ENCODE peak calls at places on chromosomes 2 and 18, in five cellular contexts. H, Z, C, M and J are unnamed samples.

GRCh38 chr2:10278029-10278762 is 24.5 kb upstream of the HPCAL1 start:
- DNase-seq in H (no peak), Z (peak; percentile 77), C (peak; percentile 18), M (peak; percentile 75), J (no peak)

GRCh38 chr2:236352761-236353593 is 88.8 kb upstream of the ASB18 start:
- DNase-seq in H (peak; percentile 62), Z (peak; percentile 47), C (peak; percentile 33), M (peak; percentile 50), J (no peak)

GRCh38 chr2:97693476-97693875 is 19.9 kb upstream of the ZAP70 start:
- DNase-seq in H (no peak), Z (peak; percentile 27), C (no peak), M (peak; percentile 44), J (no peak)

GRCh38 chr2:202056611-202057010 is 16.4 kb upstream of the KIAA2012 start:
- DNase-seq in H (no peak), Z (no peak), C (no peak), M (peak; percentile 36), J (no peak)

GRCh38 chr2:171447675-171448074 is 13.6 kb downstream of the DCAF17 start:
- DNase-seq in H (no peak), Z (no peak), C (no peak), M (peak; percentile 4), J (no peak)

GRCh38 chr2:67462741-67463496 is 65.8 kb downstream of the ETAA1 start:
- DNase-seq in H (no peak), Z (peak; percentile 12), C (no peak), M (peak; percentile 69), J (no peak)

GRCh38 chr2:45826889-45827635 is 175.6 kb downstream of the PRKCE start:
- DNase-seq in H (peak; percentile 44), Z (peak; percentile 75), C (peak; percentile 57), M (peak; percentile 50), J (no peak)

GRCh38 chr18:35203001-35203553 is 37.8 kb upstream of the ZNF397 start:
- DNase-seq in H (no peak), Z (peak; percentile 84), C (peak; percentile 24), M (no peak), J (no peak)

GRCh38 chr2:176165598-176166055 is 8.5 kb downstream of the HOXD3 start:
- DNase-seq in H (no peak), Z (no peak), C (no peak), M (no peak), J (no peak)

GRCh38 chr2:192161670-192162290 is 33.0 kb downstream of the TMEFF2 start:
- DNase-seq in H (no peak), Z (no peak), C (no peak), M (no peak), J (no peak)

GRCh38 chr18:13264091-13264777 is 45.7 kb downstream of the LDLRAD4 start:
- DNase-seq in H (peak; percentile 65), Z (peak; percentile 55), C (no peak), M (no peak), J (no peak)

GRCh38 chr18:57116598-57117132 is 30.2 kb upstream of the BOD1L2 start:
- DNase-seq in H (no peak), Z (no peak), C (no peak), M (no peak), J (no peak)

GRCh38 chr18:9038277-9038871 is 64.1 kb upstream of the NDUFV2 start:
- DNase-seq in H (no peak), Z (peak; percentile 8), C (peak; percentile 25), M (peak; percentile 35), J (no peak)

GRCh38 chr18:9029131-9029530 is 73.4 kb upstream of the NDUFV2 start:
- DNase-seq in H (no peak), Z (peak; percentile 7), C (no peak), M (peak; percentile 28), J (no peak)

DNA sequence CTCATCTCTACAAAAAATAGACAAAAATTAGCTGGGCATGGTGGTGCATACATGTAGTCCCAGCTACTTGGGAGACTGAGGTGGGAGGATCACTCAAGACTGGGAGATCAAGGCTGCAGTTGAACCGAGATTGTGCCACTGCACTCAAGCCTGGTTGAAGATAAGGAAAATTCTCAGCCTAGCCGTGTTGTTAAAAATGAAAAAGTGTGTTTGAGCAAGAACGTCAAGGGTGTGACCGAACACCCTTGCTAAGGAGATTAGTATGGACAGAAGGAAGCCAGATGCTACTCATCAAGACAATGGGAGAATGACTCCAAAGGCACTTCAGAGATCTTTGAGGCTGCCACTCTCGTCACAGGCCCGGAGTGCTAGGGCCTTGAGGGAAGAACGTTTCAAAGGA is 70.0 kb upstream of the NDUFV2 start:
- DNase-seq in H (no peak), Z (no peak), C (no peak), M (no peak), J (no peak)
- H3K4me3 ChIP-seq in H (no peak overlapping the region), Z (no peak overlapping the region), C (no peak overlapping the region), M (no peak overlapping the region), J (no peak overlapping the region)

DNA sequence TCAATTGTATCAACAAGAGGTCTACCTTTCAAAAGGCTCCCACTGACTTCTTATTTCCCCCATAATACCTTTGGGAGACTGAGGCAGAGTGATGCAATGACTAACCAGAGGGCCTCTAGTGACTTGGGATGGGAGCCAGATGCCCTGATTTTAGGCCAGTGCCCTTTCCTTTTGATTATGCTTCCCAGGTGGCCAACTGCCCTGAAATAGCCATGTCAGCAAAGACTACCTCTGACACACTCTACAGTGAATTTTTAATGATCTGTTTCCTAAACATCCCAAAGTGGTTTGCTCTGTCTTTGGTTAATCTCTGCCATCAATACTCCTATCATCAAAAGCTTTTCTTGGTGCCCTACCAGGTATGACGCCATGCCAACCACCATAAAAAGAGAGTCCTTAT is 65.9 kb upstream of the ZFP36L2 start:
- DNase-seq in H (no peak), Z (no peak), C (no peak), M (no peak), J (no peak)
- H3K4me3 ChIP-seq in H (no peak overlapping the region), Z (no peak overlapping the region), C (no peak overlapping the region), M (no peak overlapping the region), J (no peak overlapping the region)

DNA sequence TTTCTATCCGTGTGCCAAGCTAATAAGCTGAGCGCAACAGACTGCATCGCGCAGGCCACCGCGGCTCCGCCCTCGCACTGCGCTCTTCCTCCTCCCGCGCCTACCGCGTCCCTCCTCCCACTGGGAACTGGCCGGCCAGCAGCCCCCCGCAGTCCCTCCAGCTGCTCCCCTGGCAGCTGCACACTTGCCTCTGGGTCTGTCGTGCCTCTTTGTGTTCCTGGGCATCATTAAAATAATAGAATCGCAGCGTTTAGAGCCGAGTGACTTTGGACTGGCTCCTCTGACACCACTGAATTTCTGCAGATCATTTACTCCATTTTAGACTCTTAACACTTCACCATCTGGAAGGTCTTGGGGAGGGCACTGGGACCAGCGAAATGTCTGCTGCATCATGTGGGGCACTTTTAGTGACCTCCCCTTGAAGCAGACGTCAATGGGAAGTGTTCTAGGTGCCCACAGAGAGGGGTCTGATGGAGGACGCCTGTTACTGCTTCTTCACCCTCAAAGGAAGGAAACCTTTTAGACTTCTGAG is 20.9 kb upstream of the NAB1 start:
- DNase-seq in H (no peak), Z (peak; percentile 55), C (peak; percentile 13), M (peak; percentile 45), J (no peak)
- H3K4me3 ChIP-seq in H (no peak overlapping the region), Z (no peak overlapping the region), C (peak overlapping the region; percentile 41), M (peak overlapping the region; percentile 29), J (peak overlapping the region; percentile 59)

GRCh38 chr2:149767516-149767974 is 180.0 kb upstream of the MMADHC start:
- DNase-seq in H (no peak), Z (peak; percentile 53), C (peak; percentile 85), M (peak; percentile 77), J (no peak)
- H3K4me3 ChIP-seq in H (no peak overlapping the region), Z (no peak overlapping the region), C (no peak overlapping the region), M (no peak overlapping the region), J (no peak overlapping the region)

GRCh38 chr2:65032016-65032975 is 23.9 kb upstream of the CEP68 start:
- DNase-seq in H (no peak), Z (peak; percentile 21), C (no peak), M (no peak), J (no peak)

GRCh38 chr2:65033178-65033577 is 23.0 kb upstream of the CEP68 start:
- DNase-seq in H (no peak), Z (peak; percentile 41), C (no peak), M (peak; percentile 29), J (no peak)

GRCh38 chr2:65030933-65031332 is 25.3 kb upstream of the CEP68 start:
- DNase-seq in H (no peak), Z (no peak), C (no peak), M (no peak), J (no peak)

GRCh38 chr2:65030481-65030880 is 25.7 kb upstream of the CEP68 start:
- DNase-seq in H (no peak), Z (no peak), C (no peak), M (no peak), J (peak; percentile 45)

DNA sequence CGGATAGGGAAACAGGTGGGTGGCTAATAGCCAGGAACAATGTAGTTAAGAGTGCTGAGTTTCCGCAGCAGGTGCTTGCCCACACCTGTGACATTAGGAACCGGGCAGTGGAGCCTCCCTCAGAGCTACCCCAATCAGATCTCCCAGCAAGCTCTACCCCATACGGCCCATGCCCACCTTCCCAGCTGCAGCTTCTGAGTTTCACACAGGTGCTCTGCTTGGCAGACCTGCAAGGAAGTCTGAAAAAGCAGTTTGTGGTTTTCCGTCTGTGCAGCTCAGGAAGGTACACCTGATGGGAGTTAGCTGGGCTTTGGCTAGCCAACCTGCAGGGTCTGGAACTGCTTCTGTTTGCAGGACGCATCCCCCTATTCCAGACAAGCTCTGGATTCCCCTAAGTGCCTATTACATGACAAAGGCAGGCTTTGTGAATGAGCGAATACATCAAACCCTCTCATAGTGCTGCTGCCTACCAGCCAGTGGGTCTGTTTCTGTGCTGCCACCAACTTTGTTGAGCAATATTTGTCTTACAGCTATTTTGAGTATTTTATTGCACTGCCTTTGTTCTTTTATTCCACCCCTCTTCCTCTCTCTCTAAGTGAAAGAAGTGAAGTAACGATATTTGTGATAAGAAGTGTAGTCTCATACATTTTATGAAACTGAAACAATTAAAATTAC is 24.7 kb upstream of the CEP68 start:
- DNase-seq in H (no peak), Z (peak; percentile 29), C (no peak), M (no peak), J (peak; percentile 52)
- H3K4me3 ChIP-seq in H (no peak overlapping the region), Z (no peak overlapping the region), C (no peak overlapping the region), M (no peak overlapping the region), J (peak overlapping the region; percentile 28)

DNA sequence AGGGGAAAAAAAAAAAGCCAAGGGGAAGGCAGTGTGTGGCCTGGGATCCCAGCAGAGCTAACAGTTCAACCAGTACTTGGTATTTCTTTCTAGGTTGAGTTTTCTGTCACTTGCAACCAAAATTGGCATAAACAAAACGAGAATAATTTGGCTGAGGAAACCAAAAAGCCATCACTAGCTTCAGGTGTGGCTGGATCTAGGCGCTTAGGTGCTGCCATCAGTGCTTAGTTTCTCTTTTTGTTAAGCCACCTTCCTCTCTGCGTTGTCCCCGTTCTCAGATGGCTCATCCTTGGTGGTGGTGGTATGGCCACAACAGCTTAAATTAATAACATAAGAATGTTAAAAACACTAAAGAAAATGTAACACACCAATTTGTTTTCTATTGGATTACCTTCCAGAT is 2.4 kb downstream of the EFHD1 start:
- DNase-seq in H (no peak), Z (no peak), C (no peak), M (no peak), J (no peak)
- H3K4me3 ChIP-seq in H (no peak overlapping the region), Z (no peak overlapping the region), C (no peak overlapping the region), M (no peak overlapping the region), J (no peak overlapping the region)